ENCODE peak calls at places on chromosome 13, in six cellular contexts. One of them, this sample, is unnamed.

GRCh38 chr13:65656740-65657329 is 1573.3 kb downstream of the PCDH9 start:
- DNase-seq in stimulated activated CD8-positive, alpha-beta memory T cell treated with anti-CD3 and anti-CD28 coated beads, Interleukin-15, amount 100 ng/mL, for 4 hours: no peak
- DNase-seq in Calu3: no peak
- DNase-seq in nucleus accumbens: no peak
- DNase-seq in AG04450: no peak
- DNase-seq in Kasumi-1: peak
- DNase-seq in this sample: no peak

GRCh38 chr13:45119469-45119989 is 781 bp upstream of the GTF2F2 start:
- DNase-seq in stimulated activated CD8-positive, alpha-beta memory T cell treated with anti-CD3 and anti-CD28 coated beads, Interleukin-15, amount 100 ng/mL, for 4 hours: peak
- DNase-seq in Calu3: no peak
- DNase-seq in nucleus accumbens: no peak
- DNase-seq in AG04450: peak
- DNase-seq in Kasumi-1: peak
- DNase-seq in this sample: no peak

GRCh38 chr13:43475135-43475534 is 311.6 kb downstream of the ENOX1 start:
- DNase-seq in stimulated activated CD8-positive, alpha-beta memory T cell treated with anti-CD3 and anti-CD28 coated beads, Interleukin-15, amount 100 ng/mL, for 4 hours: no peak
- DNase-seq in Calu3: no peak
- DNase-seq in nucleus accumbens: no peak
- DNase-seq in AG04450: no peak
- DNase-seq in Kasumi-1: no peak
- DNase-seq in this sample: no peak

GRCh38 chr13:80274643-80275042 is 66.3 kb downstream of the SPRY2 start:
- DNase-seq in stimulated activated CD8-positive, alpha-beta memory T cell treated with anti-CD3 and anti-CD28 coated beads, Interleukin-15, amount 100 ng/mL, for 4 hours: no peak
- DNase-seq in Calu3: no peak
- DNase-seq in nucleus accumbens: no peak
- DNase-seq in AG04450: no peak
- DNase-seq in Kasumi-1: no peak
- DNase-seq in this sample: no peak

GRCh38 chr13:39209731-39210633 is 171.7 kb downstream of the NHLRC3 start:
- DNase-seq in stimulated activated CD8-positive, alpha-beta memory T cell treated with anti-CD3 and anti-CD28 coated beads, Interleukin-15, amount 100 ng/mL, for 4 hours: no peak
- DNase-seq in Calu3: no peak
- DNase-seq in nucleus accumbens: no peak
- DNase-seq in AG04450: no peak
- DNase-seq in Kasumi-1: no peak
- DNase-seq in this sample: no peak

GRCh38 chr13:31927219-31927653 is 104.3 kb upstream of the FRY start:
- DNase-seq in stimulated activated CD8-positive, alpha-beta memory T cell treated with anti-CD3 and anti-CD28 coated beads, Interleukin-15, amount 100 ng/mL, for 4 hours: no peak
- DNase-seq in Calu3: peak
- DNase-seq in nucleus accumbens: no peak
- DNase-seq in AG04450: no peak
- DNase-seq in Kasumi-1: no peak
- DNase-seq in this sample: no peak

GRCh38 chr13:22074403-22074802 is 403.5 kb downstream of the FGF9 start:
- DNase-seq in stimulated activated CD8-positive, alpha-beta memory T cell treated with anti-CD3 and anti-CD28 coated beads, Interleukin-15, amount 100 ng/mL, for 4 hours: no peak
- DNase-seq in Calu3: no peak
- DNase-seq in nucleus accumbens: no peak
- DNase-seq in AG04450: no peak
- DNase-seq in Kasumi-1: no peak
- DNase-seq in this sample: no peak

GRCh38 chr13:83312194-83312593 is 570.1 kb downstream of the SLITRK1 start:
- DNase-seq in stimulated activated CD8-positive, alpha-beta memory T cell treated with anti-CD3 and anti-CD28 coated beads, Interleukin-15, amount 100 ng/mL, for 4 hours: no peak
- DNase-seq in Calu3: no peak
- DNase-seq in nucleus accumbens: no peak
- DNase-seq in AG04450: no peak
- DNase-seq in Kasumi-1: no peak
- DNase-seq in this sample: no peak

GRCh38 chr13:98650376-98651107 is 73.6 kb upstream of the STK24 start:
- DNase-seq in stimulated activated CD8-positive, alpha-beta memory T cell treated with anti-CD3 and anti-CD28 coated beads, Interleukin-15, amount 100 ng/mL, for 4 hours: no peak
- DNase-seq in Calu3: peak
- DNase-seq in nucleus accumbens: no peak
- DNase-seq in AG04450: no peak
- DNase-seq in Kasumi-1: no peak
- DNase-seq in this sample: no peak

GRCh38 chr13:105278797-105279425 is 1256.6 kb downstream of the EFNB2 start:
- DNase-seq in stimulated activated CD8-positive, alpha-beta memory T cell treated with anti-CD3 and anti-CD28 coated beads, Interleukin-15, amount 100 ng/mL, for 4 hours: no peak
- DNase-seq in Calu3: no peak
- DNase-seq in nucleus accumbens: no peak
- DNase-seq in AG04450: no peak
- DNase-seq in Kasumi-1: no peak
- DNase-seq in this sample: no peak

GRCh38 chr13:95644611-95645052 is at the start of gene DZIP1:
- DNase-seq in stimulated activated CD8-positive, alpha-beta memory T cell treated with anti-CD3 and anti-CD28 coated beads, Interleukin-15, amount 100 ng/mL, for 4 hours: no peak
- DNase-seq in Calu3: peak
- DNase-seq in nucleus accumbens: peak
- DNase-seq in AG04450: peak
- DNase-seq in Kasumi-1: no peak
- DNase-seq in this sample: peak

GRCh38 chr13:35988648-35989081 is 142.5 kb downstream of the DCLK1 start:
- DNase-seq in stimulated activated CD8-positive, alpha-beta memory T cell treated with anti-CD3 and anti-CD28 coated beads, Interleukin-15, amount 100 ng/mL, for 4 hours: no peak
- DNase-seq in Calu3: no peak
- DNase-seq in nucleus accumbens: no peak
- DNase-seq in AG04450: no peak
- DNase-seq in Kasumi-1: no peak
- DNase-seq in this sample: no peak

GRCh38 chr13:106532111-106532929 is 3.1 kb downstream of the EFNB2 start:
- DNase-seq in stimulated activated CD8-positive, alpha-beta memory T cell treated with anti-CD3 and anti-CD28 coated beads, Interleukin-15, amount 100 ng/mL, for 4 hours: no peak
- DNase-seq in Calu3: no peak
- DNase-seq in nucleus accumbens: no peak
- DNase-seq in AG04450: no peak
- DNase-seq in Kasumi-1: no peak
- DNase-seq in this sample: no peak

GRCh38 chr13:57595775-57596174 is 35.8 kb upstream of the PCDH17 start:
- DNase-seq in stimulated activated CD8-positive, alpha-beta memory T cell treated with anti-CD3 and anti-CD28 coated beads, Interleukin-15, amount 100 ng/mL, for 4 hours: no peak
- DNase-seq in Calu3: no peak
- DNase-seq in nucleus accumbens: no peak
- DNase-seq in AG04450: no peak
- DNase-seq in Kasumi-1: no peak
- DNase-seq in this sample: no peak

GRCh38 chr13:102999498-102999897 is 66.7 kb downstream of the SLC10A2 start:
- DNase-seq in stimulated activated CD8-positive, alpha-beta memory T cell treated with anti-CD3 and anti-CD28 coated beads, Interleukin-15, amount 100 ng/mL, for 4 hours: no peak
- DNase-seq in Calu3: no peak
- DNase-seq in nucleus accumbens: no peak
- DNase-seq in AG04450: no peak
- DNase-seq in Kasumi-1: peak
- DNase-seq in this sample: no peak

GRCh38 chr13:69274231-69274630 is 833.4 kb upstream of the ATXN8OS start:
- DNase-seq in stimulated activated CD8-positive, alpha-beta memory T cell treated with anti-CD3 and anti-CD28 coated beads, Interleukin-15, amount 100 ng/mL, for 4 hours: no peak
- DNase-seq in Calu3: no peak
- DNase-seq in nucleus accumbens: no peak
- DNase-seq in AG04450: no peak
- DNase-seq in Kasumi-1: no peak
- DNase-seq in this sample: no peak

GRCh38 chr13:95002968-95003813 is 290.8 kb upstream of the SOX21 start:
- DNase-seq in stimulated activated CD8-positive, alpha-beta memory T cell treated with anti-CD3 and anti-CD28 coated beads, Interleukin-15, amount 100 ng/mL, for 4 hours: no peak
- DNase-seq in Calu3: no peak
- DNase-seq in nucleus accumbens: no peak
- DNase-seq in AG04450: no peak
- DNase-seq in Kasumi-1: no peak
- DNase-seq in this sample: no peak

GRCh38 chr13:30752201-30752797 is 17.0 kb downstream of the ALOX5AP start:
- DNase-seq in stimulated activated CD8-positive, alpha-beta memory T cell treated with anti-CD3 and anti-CD28 coated beads, Interleukin-15, amount 100 ng/mL, for 4 hours: no peak
- DNase-seq in Calu3: no peak
- DNase-seq in nucleus accumbens: no peak
- DNase-seq in AG04450: no peak
- DNase-seq in Kasumi-1: no peak
- DNase-seq in this sample: no peak

GRCh38 chr13:75635621-75636338 is at the start of gene LMO7:
- DNase-seq in stimulated activated CD8-positive, alpha-beta memory T cell treated with anti-CD3 and anti-CD28 coated beads, Interleukin-15, amount 100 ng/mL, for 4 hours: peak
- DNase-seq in Calu3: peak
- DNase-seq in nucleus accumbens: no peak
- DNase-seq in AG04450: no peak
- DNase-seq in Kasumi-1: peak
- DNase-seq in this sample: peak

GRCh38 chr13:27599845-27600553 is 20.3 kb downstream of the LNX2 start:
- DNase-seq in stimulated activated CD8-positive, alpha-beta memory T cell treated with anti-CD3 and anti-CD28 coated beads, Interleukin-15, amount 100 ng/mL, for 4 hours: no peak
- DNase-seq in Calu3: peak
- DNase-seq in nucleus accumbens: no peak
- DNase-seq in AG04450: no peak
- DNase-seq in Kasumi-1: no peak
- DNase-seq in this sample: no peak

GRCh38 chr13:99892189-99892588 is 79.4 kb downstream of the ZIC5 start:
- DNase-seq in stimulated activated CD8-positive, alpha-beta memory T cell treated with anti-CD3 and anti-CD28 coated beads, Interleukin-15, amount 100 ng/mL, for 4 hours: no peak
- DNase-seq in Calu3: no peak
- DNase-seq in nucleus accumbens: no peak
- DNase-seq in AG04450: no peak
- DNase-seq in Kasumi-1: no peak
- DNase-seq in this sample: peak

GRCh38 chr13:59691501-59692066 is 472.1 kb downstream of the DIAPH3 start:
- DNase-seq in stimulated activated CD8-positive, alpha-beta memory T cell treated with anti-CD3 and anti-CD28 coated beads, Interleukin-15, amount 100 ng/mL, for 4 hours: no peak
- DNase-seq in Calu3: no peak
- DNase-seq in nucleus accumbens: no peak
- DNase-seq in AG04450: peak
- DNase-seq in Kasumi-1: no peak
- DNase-seq in this sample: no peak

GRCh38 chr13:44726777-44727176 is 150.6 kb upstream of the TSC22D1 start:
- DNase-seq in stimulated activated CD8-positive, alpha-beta memory T cell treated with anti-CD3 and anti-CD28 coated beads, Interleukin-15, amount 100 ng/mL, for 4 hours: no peak
- DNase-seq in Calu3: peak
- DNase-seq in nucleus accumbens: no peak
- DNase-seq in AG04450: no peak
- DNase-seq in Kasumi-1: no peak
- DNase-seq in this sample: no peak

GRCh38 chr13:85528578-85529215 is 270.5 kb downstream of the SLITRK6 start:
- DNase-seq in stimulated activated CD8-positive, alpha-beta memory T cell treated with anti-CD3 and anti-CD28 coated beads, Interleukin-15, amount 100 ng/mL, for 4 hours: no peak
- DNase-seq in Calu3: no peak
- DNase-seq in nucleus accumbens: no peak
- DNase-seq in AG04450: peak
- DNase-seq in Kasumi-1: no peak
- DNase-seq in this sample: peak

GRCh38 chr13:85586856-85587255 is 212.4 kb downstream of the SLITRK6 start:
- DNase-seq in stimulated activated CD8-positive, alpha-beta memory T cell treated with anti-CD3 and anti-CD28 coated beads, Interleukin-15, amount 100 ng/mL, for 4 hours: no peak
- DNase-seq in Calu3: no peak
- DNase-seq in nucleus accumbens: no peak
- DNase-seq in AG04450: no peak
- DNase-seq in Kasumi-1: no peak
- DNase-seq in this sample: no peak

GRCh38 chr13:45385320-45385719 is 32.9 kb downstream of the SLC25A30 start:
- DNase-seq in stimulated activated CD8-positive, alpha-beta memory T cell treated with anti-CD3 and anti-CD28 coated beads, Interleukin-15, amount 100 ng/mL, for 4 hours: no peak
- DNase-seq in Calu3: no peak
- DNase-seq in nucleus accumbens: no peak
- DNase-seq in AG04450: no peak
- DNase-seq in Kasumi-1: no peak
- DNase-seq in this sample: no peak

GRCh38 chr13:40334616-40335015 is 331.8 kb downstream of the FOXO1 start:
- DNase-seq in stimulated activated CD8-positive, alpha-beta memory T cell treated with anti-CD3 and anti-CD28 coated beads, Interleukin-15, amount 100 ng/mL, for 4 hours: no peak
- DNase-seq in Calu3: no peak
- DNase-seq in nucleus accumbens: no peak
- DNase-seq in AG04450: no peak
- DNase-seq in Kasumi-1: no peak
- DNase-seq in this sample: no peak

This sample was measured in putamen.